ENCODE peak calls at places on chromosomes 13 and 19, in four cellular contexts. S is mesenchymal stem cell, P is stomach, H is ovary. C is an unnamed sample.

GRCh38 chr13:113792236-113792770 is 33.3 kb downstream of the TMEM255B start:
- DNase-seq in P (no peak), H (peak; percentile 2), S (no peak), C (no peak)

GRCh38 chr13:39768962-39769361 is 113.5 kb downstream of the COG6 start:
- DNase-seq in S (no peak), P (no peak), H (no peak), C (no peak)

GRCh38 chr13:71661921-71662320 is 205.1 kb downstream of the DACH1 start:
- DNase-seq in P (no peak), S (no peak), H (no peak), C (no peak)

GRCh38 chr19:15529774-15530372 is 21.5 kb downstream of the CYP4F22 start:
- DNase-seq in S (no peak), P (peak; percentile 50), H (no peak), C (peak; percentile 72)

GRCh38 chr13:110486061-110486780 is 75.3 kb downstream of the RAB20 start:
- DNase-seq in S (peak; percentile 57), H (no peak), P (no peak), C (no peak)

GRCh38 chr13:44818428-44818827 is 170.8 kb downstream of the NUFIP1 start:
- DNase-seq in P (no peak), H (no peak), S (peak; percentile 43), C (peak; percentile 26)

GRCh38 chr19:18932216-18932841 is 8.7 kb downstream of the HOMER3 start:
- DNase-seq in S (peak; percentile 40), P (peak; percentile 82), H (peak; percentile 86), C (no peak)

GRCh38 chr19:36140289-36141038 is 598 bp downstream of the CAPNS1 start:
- DNase-seq in P (peak; percentile 39), H (peak; percentile 72), S (peak; percentile 59), C (peak; percentile 51)

GRCh38 chr13:99051768-99052455 is 74.0 kb upstream of the DOCK9 start:
- DNase-seq in S (no peak), P (no peak), H (no peak), C (no peak)

GRCh38 chr13:99859178-99860177 is 112.1 kb downstream of the ZIC5 start:
- DNase-seq in P (no peak), H (no peak), S (no peak), C (no peak)

GRCh38 chr19:43595605-43595998 is 332 bp downstream of the IRGQ start:
- DNase-seq in P (no peak), H (no peak), S (no peak), C (no peak)

GRCh38 chr19:14381689-14382474 is 638 bp downstream of the ADGRE5 start:
- DNase-seq in H (no peak), P (peak; percentile 57), S (peak; percentile 71), C (no peak)

GRCh38 chr13:85700909-85701308 is 98.3 kb downstream of the SLITRK6 start:
- DNase-seq in P (no peak), H (no peak), S (no peak), C (no peak)

GRCh38 chr19:29858621-29859020 is 46.8 kb downstream of the CCNE1 start:
- DNase-seq in S (no peak), H (no peak), P (no peak), C (no peak)

GRCh38 chr19:10116085-10116865 is 3.4 kb downstream of the EIF3G start:
- DNase-seq in H (no peak), S (no peak), P (no peak), C (no peak)

GRCh38 chr19:3950871-3951861 is 18.3 kb downstream of the NMRK2 start:
- DNase-seq in H (peak; percentile 36), P (no peak), S (no peak), C (no peak)

GRCh38 chr13:29571876-29572570 is 23.5 kb downstream of the SLC7A1 start:
- DNase-seq in H (no peak), P (no peak), S (no peak), C (no peak)

GRCh38 chr13:29572575-29572974 is 22.9 kb downstream of the SLC7A1 start:
- DNase-seq in H (no peak), P (no peak), S (no peak), C (no peak)

GRCh38 chr13:29570058-29570654 is 25.3 kb downstream of the SLC7A1 start:
- DNase-seq in S (no peak), H (no peak), P (no peak), C (no peak)

GRCh38 chr13:29575098-29575497 is 20.4 kb downstream of the SLC7A1 start:
- DNase-seq in S (no peak), P (no peak), H (no peak), C (no peak)

DNA sequence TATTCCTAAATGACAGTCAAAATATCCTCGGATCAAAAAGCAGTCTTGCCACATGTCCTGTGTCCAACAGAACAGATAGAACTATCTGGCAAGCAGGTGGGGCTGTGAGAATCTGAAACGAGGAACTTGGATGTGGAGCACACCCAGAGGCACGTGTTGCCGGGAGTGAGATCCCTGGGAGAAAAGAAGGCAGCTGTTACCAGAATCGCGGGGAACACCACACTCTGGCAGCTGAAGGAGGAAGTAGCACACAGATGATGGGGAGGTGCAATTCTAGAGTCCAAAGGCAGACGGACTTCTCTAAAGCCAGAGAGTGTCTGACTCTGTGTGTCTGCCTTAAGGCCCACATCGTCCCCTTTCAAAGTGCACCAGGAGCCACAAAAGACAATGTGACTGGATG is 22.3 kb downstream of the SLC7A1 start:
- DNase-seq in P (peak; percentile 53), H (peak; percentile 24), S (no peak), C (no peak)
- H3K27ac ChIP-seq in P (no peak overlapping the region), H (no peak overlapping the region), S (no peak overlapping the region), C (no peak overlapping the region)

DNA sequence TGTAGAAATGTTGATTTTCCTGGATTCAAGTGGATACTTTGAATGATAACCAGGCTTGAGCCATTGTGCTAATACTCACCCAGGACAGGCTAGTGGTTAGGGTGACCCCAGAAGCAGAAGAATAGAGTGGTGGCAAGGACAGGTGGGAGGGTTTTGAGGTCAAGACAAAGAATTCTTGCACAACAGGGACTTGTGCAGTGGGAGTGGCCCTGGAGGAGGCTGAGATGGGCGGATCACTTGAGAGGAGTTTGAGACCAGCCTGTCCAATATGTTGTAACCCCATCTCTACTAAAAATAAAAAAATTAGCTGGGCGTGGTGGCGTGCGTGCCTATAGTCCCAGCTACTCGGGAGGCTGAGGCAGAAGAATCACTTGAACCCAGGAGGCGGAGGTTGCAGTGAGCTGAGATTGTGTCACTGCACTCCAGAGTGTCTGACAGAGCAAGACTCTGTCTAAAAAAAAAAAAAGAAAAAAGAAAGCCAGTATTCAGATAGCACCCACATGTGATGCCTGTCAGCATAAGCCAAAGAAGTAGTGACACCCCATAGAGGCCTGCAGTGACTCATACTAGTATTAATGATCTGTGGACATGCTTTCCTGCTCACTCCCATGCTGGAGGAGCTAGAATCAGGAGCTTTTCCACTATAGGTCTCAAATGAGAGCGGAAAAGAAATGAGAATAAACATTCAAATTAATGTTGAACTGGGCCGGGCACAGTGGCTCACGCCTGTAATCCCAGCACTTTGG is 78.7 kb downstream of the RNF17 start:
- DNase-seq in S (peak; percentile 45), H (no peak), P (no peak), C (peak; percentile 41)
- H3K4me1 ChIP-seq in S (peaks cover 2% of the 10 kb centered on the region), H (no peaks in the 10 kb centered on the region), P (no peaks in the 10 kb centered on the region), C (no peaks in the 10 kb centered on the region)

GRCh38 chr19:31330761-31331160 is 18.5 kb downstream of the TSHZ3 start:
- DNase-seq in P (peak; percentile 20), S (no peak), H (no peak), C (no peak)
- H3K27ac ChIP-seq in P (peak overlapping the region; percentile 31), S (no peak overlapping the region), H (no peak overlapping the region), C (no peak overlapping the region)

GRCh38 chr19:1882089-1882785 is 3.1 kb downstream of the ABHD17A start:
- DNase-seq in H (no peak), P (no peak), S (no peak), C (no peak)
- H3K4me1 ChIP-seq in H (peaks cover 24% of the 10 kb centered on the region), P (peaks cover 58% of the 10 kb centered on the region), S (peaks cover 29% of the 10 kb centered on the region), C (peaks cover 6% of the 10 kb centered on the region)

DNA sequence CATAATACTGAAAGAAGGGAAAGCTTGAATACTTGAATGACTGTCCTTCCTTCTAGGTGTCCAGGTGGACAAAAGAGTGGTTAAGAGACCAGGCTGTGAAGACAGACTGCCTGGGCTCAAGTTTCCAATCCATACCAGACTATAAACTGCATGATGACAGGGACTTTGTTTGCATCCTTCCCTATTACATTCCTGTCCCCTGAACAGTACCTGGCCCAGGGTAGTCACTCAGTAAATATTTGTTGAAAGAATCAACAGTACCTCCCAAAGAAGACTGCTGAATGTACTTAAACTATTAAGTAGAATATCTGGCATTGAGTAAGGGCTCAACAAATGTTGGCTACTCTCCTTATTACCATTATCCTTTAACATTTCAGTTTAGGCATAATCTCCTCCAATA is 29.7 kb downstream of the MIPEP start:
- DNase-seq in P (no peak), H (no peak), S (no peak), C (no peak)
- H3K27ac ChIP-seq in P (no peak overlapping the region), H (no peak overlapping the region), S (no peak overlapping the region), C (no peak overlapping the region)

DNA sequence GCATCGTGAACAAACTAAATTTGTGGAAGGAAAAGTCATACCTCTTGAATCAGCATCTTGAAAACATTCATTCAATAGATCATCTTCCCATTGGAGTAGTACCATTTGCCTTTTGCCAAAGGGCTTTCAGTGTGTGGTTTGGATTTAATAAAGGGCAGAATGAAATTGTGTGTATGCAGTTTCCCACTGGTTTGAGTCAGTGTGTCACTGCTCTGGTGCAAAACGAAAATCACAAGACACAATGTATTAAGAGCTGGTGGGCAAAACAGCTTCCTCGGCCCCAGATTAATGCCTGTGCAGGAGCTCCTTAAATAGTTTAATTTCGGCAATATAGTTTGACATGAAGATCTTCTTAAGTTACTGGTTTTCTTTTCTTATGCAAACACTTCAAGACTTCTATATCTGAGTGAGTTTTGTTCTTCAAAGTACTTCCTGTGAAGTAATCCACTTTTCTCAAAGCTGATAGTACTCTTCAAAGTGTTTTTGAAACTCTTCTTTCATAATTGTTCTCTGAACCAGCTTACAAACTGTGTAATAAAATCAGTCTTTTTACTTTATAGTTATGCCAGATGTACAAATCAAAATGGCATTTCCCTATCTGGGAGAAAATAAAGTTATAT is 32.1 kb downstream of the RASL11A start:
- DNase-seq in P (no peak), H (no peak), S (no peak), C (no peak)
- H3K4me1 ChIP-seq in P (no peaks in the 10 kb centered on the region), H (no peaks in the 10 kb centered on the region), S (no peaks in the 10 kb centered on the region), C (no peaks in the 10 kb centered on the region)